ENCODE peak calls at places on chromosome 19, in seven cellular contexts. X is adrenal gland, R is upper lobe of left lung, Z is left ventricle myocardium inferior, H is colonic mucosa, L is stomach, V is neuronal stem cell. C is an unnamed sample. For H3K4me1 and H3K27me3, the result is how much of the 10 kb centered on the place peaks cover.

GRCh38 chr19:3316132-3316648 is 50.2 kb upstream of the NFIC start:
- DNase-seq in X (no peak), R (no peak), Z (no peak), L (no peak), V (no peak), H (no peak), C (no peak)

GRCh38 chr19:29260477-29261317 is 47.7 kb upstream of the UQCRFS1 start:
- DNase-seq in R (no peak), V (peak), H (peak), L (no peak), X (peak), Z (no peak), C (peak)

GRCh38 chr19:43455321-43456113 is 9.9 kb downstream of the LYPD3 start:
- DNase-seq in R (no peak), H (no peak), Z (no peak), V (no peak), L (no peak), X (no peak), C (no peak)

GRCh38 chr19:10510301-10510802 is 6.9 kb downstream of the S1PR5 start:
- DNase-seq in H (no peak), L (no peak), V (peak), X (peak), Z (no peak), R (peak), C (no peak)

GRCh38 chr19:3608079-3608641 is 1.5 kb upstream of the TBXA2R start:
- DNase-seq in Z (no peak), V (no peak), H (no peak), L (no peak), R (no peak), X (no peak), C (no peak)

GRCh38 chr19:17633700-17634099 is 54.5 kb downstream of the UNC13A start:
- DNase-seq in L (no peak), Z (no peak), H (no peak), X (no peak), R (no peak), V (no peak), C (no peak)

GRCh38 chr19:5837768-5838364 is 1.6 kb downstream of the FUT6 start:
- DNase-seq in H (no peak), X (no peak), V (no peak), R (no peak), L (no peak), Z (no peak), C (no peak)

GRCh38 chr19:2631213-2631821 is 71.2 kb downstream of the GNG7 start:
- DNase-seq in V (no peak), H (no peak), R (no peak), L (no peak), X (no peak), Z (no peak), C (no peak)

GRCh38 chr19:44684892-44685847 is 13.8 kb upstream of the CEACAM16 start:
- DNase-seq in L (peak), H (no peak), Z (no peak), X (peak), R (peak), V (peak), C (peak)

GRCh38 chr19:18846862-18847515 is 15.2 kb downstream of the UPF1 start:
- DNase-seq in Z (peak), V (peak), H (peak), X (peak), L (peak), R (peak), C (peak)

GRCh38 chr19:53008061-53008778 is 5.5 kb upstream of the ERVV-1 start:
- DNase-seq in H (no peak), V (no peak), Z (no peak), R (no peak), X (no peak), L (no peak), C (no peak)

GRCh38 chr19:7787602-7788177 is 24.6 kb downstream of the CLEC4M start:
- DNase-seq in X (no peak), H (no peak), L (no peak), R (no peak), V (no peak), Z (no peak), C (no peak)
- H3K4me3 ChIP-seq in X (no peak), H (no peak), L (no peak), R (peak), V (no peak), Z (peak), C (no peak)

DNA sequence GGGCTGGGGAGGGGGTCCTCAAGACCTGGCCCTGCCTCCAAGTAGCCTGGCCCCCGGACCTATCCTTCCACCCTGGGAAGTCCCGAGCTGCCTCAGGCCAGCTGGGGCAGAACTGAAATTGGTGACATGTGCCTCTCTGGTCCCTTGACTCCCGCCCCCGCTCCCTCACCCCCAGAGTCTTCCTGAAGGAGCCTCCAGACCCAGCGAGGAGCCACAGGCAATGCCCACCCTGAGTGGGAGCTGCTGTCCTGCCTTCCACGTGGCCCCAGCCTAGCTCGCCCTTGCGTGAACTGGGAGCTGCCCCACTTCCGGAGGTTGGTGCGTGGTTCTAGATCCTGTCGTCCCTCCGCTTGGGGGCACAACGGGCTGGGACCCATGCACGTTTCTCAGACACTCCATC is 34.6 kb downstream of the CEBPA start:
- DNase-seq in L (no peak), V (no peak), X (no peak), R (no peak), Z (no peak), H (no peak), C (no peak)
- H3K4me1 ChIP-seq in L (under half), V (under half), X (under half), R (under half), Z (under half), H (under half), C (under half)

GRCh38 chr19:657611-658010 is 5.4 kb downstream of the RNF126 start:
- DNase-seq in L (no peak), Z (no peak), V (no peak), R (peak), X (no peak), H (no peak), C (no peak)
- H3K27me3 ChIP-seq in L (under half), Z (under half), V (under half), R (under half), X (under half), H (under half), C (under half)

GRCh38 chr19:38005224-38005614 is 98.2 kb downstream of the SIPA1L3 start:
- DNase-seq in V (no peak), R (no peak), L (no peak), H (no peak), Z (no peak), X (no peak), C (no peak)
- H3K4me3 ChIP-seq in V (peak), R (no peak), L (no peak), H (no peak), Z (peak), X (no peak), C (no peak)

DNA sequence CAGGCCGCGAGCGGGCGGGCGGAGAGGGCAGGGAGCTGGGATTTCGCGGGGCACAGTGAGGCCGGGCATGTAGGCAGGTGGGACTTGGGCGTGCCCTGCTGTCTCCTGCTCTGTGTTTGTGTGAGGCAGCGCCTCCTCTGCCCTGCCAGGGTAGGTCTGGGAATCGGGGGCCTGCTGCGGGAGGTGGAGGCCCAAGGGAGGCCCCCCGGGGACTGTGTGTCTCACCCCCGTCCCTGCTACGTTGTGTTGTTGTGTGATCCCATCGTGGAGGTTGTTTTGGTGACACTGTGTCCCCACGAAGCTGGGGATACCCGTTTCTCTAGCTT is 957 bp downstream of the FXYD1 start:
- DNase-seq in H (no peak), L (no peak), R (no peak), X (no peak), Z (no peak), V (no peak), C (no peak)
- H3K4me1 ChIP-seq in H (under half), L (half or more), R (under half), X (under half), Z (half or more), V (under half), C (under half)

GRCh38 chr19:41994994-41995958 is 1.2 kb upstream of the ATP1A3 start:
- DNase-seq in L (no peak), H (no peak), R (no peak), V (no peak), X (no peak), Z (no peak), C (no peak)
- H3K27me3 ChIP-seq in L (under half), H (under half), R (half or more), V (under half), X (half or more), Z (half or more), C (under half)

GRCh38 chr19:38717051-38717450 is 27.2 kb downstream of the CAPN12 start:
- DNase-seq in R (peak), Z (no peak), L (no peak), H (no peak), X (no peak), V (no peak), C (no peak)
- H3K4me3 ChIP-seq in R (no peak), Z (no peak), L (no peak), H (no peak), X (no peak), V (no peak), C (no peak)